ENCODE peak calls at places on chromosomes 12 and 14, in ten cellular contexts. Z is upper lobe of left lung; I is HuH-7.5; W is stimulated activated CD4-positive, alpha-beta T cell treated with anti-CD3 and anti-CD28 coated beads, Interleukin-1b, Interleukin-23, amount 100 ng/mL, for 24 hours; N is stimulated activated CD8-positive, alpha-beta memory T cell treated with anti-CD3 and anti-CD28 coated beads, Interleukin-7, amount 100 ng/mL, for 48 hours; Y is ascending aorta; B is GM10248; X is vagina; F is Daoy; J is H54. A is an unnamed sample.

GRCh38 chr12:57603758-57604453 is 718 bp upstream of the DTX3 start:
- DNase-seq in W (no peak), Z (peak), N (no peak), F (peak), Y (peak), I (no peak), X (no peak), J (no peak), B (no peak), A (peak)

GRCh38 chr12:51591020-51591901 is at the start of gene SCN8A:
- DNase-seq in X (no peak), B (peak), W (no peak), Z (no peak), J (peak), F (peak), I (peak), Y (no peak), N (no peak), A (peak)

GRCh38 chr14:105485720-105486332 is 860 bp upstream of the CRIP1 start:
- DNase-seq in X (no peak), N (no peak), F (peak), I (peak), B (peak), Z (no peak), Y (no peak), J (no peak), W (no peak), A (peak)

GRCh38 chr14:38207830-38208815 is at the start of gene SSTR1:
- DNase-seq in I (peak), B (no peak), W (no peak), Z (no peak), Y (no peak), F (no peak), J (no peak), N (no peak), X (no peak), A (no peak)

GRCh38 chr14:82855912-82856381 is 1322.3 kb upstream of the SEL1L start:
- DNase-seq in F (peak), X (no peak), J (no peak), I (no peak), Y (no peak), N (no peak), Z (no peak), B (no peak), W (no peak), A (no peak)

GRCh38 chr14:32339188-32339587 is 10.1 kb downstream of the AKAP6 start:
- DNase-seq in N (no peak), X (no peak), Y (no peak), Z (no peak), I (no peak), B (no peak), J (no peak), F (no peak), W (no peak), A (no peak)

GRCh38 chr14:103122578-103123127 is 608 bp upstream of the TNFAIP2 start:
- DNase-seq in Y (no peak), I (no peak), X (no peak), W (no peak), N (no peak), J (peak), B (no peak), F (peak), Z (no peak), A (peak)

GRCh38 chr12:57151741-57152407 is 4.5 kb upstream of the LRP1-AS start:
- DNase-seq in F (peak), I (no peak), Z (no peak), Y (no peak), B (no peak), W (no peak), N (no peak), J (peak), X (no peak), A (no peak)

GRCh38 chr12:132321321-132322118 is 7.9 kb downstream of the GALNT9 start:
- DNase-seq in X (no peak), F (no peak), N (no peak), W (no peak), Z (no peak), J (no peak), B (no peak), Y (no peak), I (no peak), A (no peak)

GRCh38 chr14:78933948-78934524 is 763.9 kb downstream of the NRXN3 start:
- DNase-seq in F (no peak), I (peak), Z (no peak), W (no peak), N (no peak), Y (no peak), B (peak), J (no peak), X (no peak), A (no peak)

GRCh38 chr12:111606651-111607232 is 7.6 kb upstream of the ATXN2 start:
- DNase-seq in Y (no peak), B (no peak), F (no peak), I (no peak), Z (no peak), J (no peak), W (no peak), X (no peak), N (no peak), A (no peak)

GRCh38 chr14:72616294-72616693 is 277.6 kb downstream of the DPF3 start:
- DNase-seq in N (no peak), F (no peak), Z (no peak), B (no peak), Y (peak), X (peak), J (no peak), W (no peak), I (no peak), A (peak)

GRCh38 chr14:26597136-26598080 is at the start of gene NOVA1:
- DNase-seq in W (no peak), Z (no peak), F (peak), N (no peak), X (no peak), J (no peak), B (peak), Y (peak), I (peak), A (peak)

GRCh38 chr14:55610717-55611370 is 30.8 kb downstream of the KTN1 start:
- DNase-seq in W (no peak), X (no peak), J (no peak), Z (no peak), I (no peak), B (no peak), N (no peak), Y (no peak), F (no peak), A (no peak)

GRCh38 chr14:95980402-95980801 is 58.8 kb upstream of the C14orf132 start:
- DNase-seq in J (no peak), Z (no peak), W (no peak), F (no peak), B (no peak), N (no peak), Y (no peak), I (no peak), X (no peak), A (no peak)

GRCh38 chr12:90925562-90925961 is 29.4 kb downstream of the CCER1 start:
- DNase-seq in B (no peak), N (no peak), I (no peak), J (no peak), Y (no peak), F (no peak), W (no peak), X (no peak), Z (no peak), A (no peak)

GRCh38 chr14:63100597-63100996 is 55.3 kb upstream of the KCNH5 start:
- DNase-seq in I (no peak), X (no peak), J (no peak), B (no peak), Y (no peak), W (no peak), Z (no peak), N (no peak), F (no peak), A (no peak)

GRCh38 chr12:124700810-124701594 is 133.6 kb upstream of the NCOR2 start:
- DNase-seq in I (no peak), J (no peak), Z (peak), N (no peak), X (no peak), W (no peak), B (no peak), Y (peak), F (no peak), A (no peak)

GRCh38 chr12:49413796-49414195 is 46.5 kb downstream of the SPATS2 start:
- DNase-seq in Z (no peak), J (no peak), W (no peak), F (no peak), X (no peak), N (no peak), B (no peak), I (no peak), Y (no peak), A (no peak)

GRCh38 chr14:51453869-51454268 is 197.8 kb upstream of the FRMD6 start:
- DNase-seq in Z (no peak), W (no peak), B (no peak), N (no peak), J (peak), Y (no peak), F (peak), I (no peak), X (no peak), A (no peak)

GRCh38 chr12:58537278-58537677 is 383.0 kb downstream of the LRIG3 start:
- DNase-seq in I (no peak), B (no peak), F (peak), Z (no peak), J (no peak), W (no peak), X (no peak), Y (no peak), N (no peak), A (no peak)

GRCh38 chr14:105701456-105702274 is 175.3 kb downstream of the TMEM121 start:
- DNase-seq in N (no peak), I (no peak), F (no peak), Z (no peak), J (no peak), Y (no peak), W (no peak), B (no peak), X (no peak), A (no peak)

GRCh38 chr14:67623114-67623513 is 3.4 kb downstream of the ARG2 start:
- DNase-seq in X (no peak), W (no peak), Z (peak), Y (peak), F (peak), I (no peak), N (no peak), J (no peak), B (no peak), A (no peak)

GRCh38 chr12:22856120-22856699 is 231.2 kb downstream of the ETNK1 start:
- DNase-seq in B (no peak), N (no peak), J (peak), F (no peak), Y (no peak), Z (no peak), I (peak), W (no peak), X (no peak), A (no peak)

GRCh38 chr14:24196071-24197061 is 1.1 kb upstream of the TM9SF1 start:
- DNase-seq in N (no peak), X (no peak), I (no peak), Z (no peak), B (peak), Y (no peak), W (no peak), J (no peak), F (peak), A (no peak)

GRCh38 chr12:3084742-3085141 is 7.6 kb downstream of the TSPAN9 start:
- DNase-seq in J (no peak), W (no peak), N (no peak), Z (no peak), B (no peak), Y (no peak), X (no peak), I (no peak), F (no peak), A (peak)

GRCh38 chr14:76947078-76947837 is 81.2 kb downstream of the IRF2BPL start:
- DNase-seq in W (no peak), B (peak), Y (peak), J (peak), X (no peak), F (peak), N (peak), Z (peak), I (peak), A (peak)

GRCh38 chr12:88247241-88247643 is 105.1 kb downstream of the TMTC3 start:
- DNase-seq in F (peak), W (no peak), I (no peak), N (no peak), Y (no peak), Z (no peak), B (no peak), J (no peak), X (no peak), A (no peak)

GRCh38 chr12:105942316-105942715 is 196.4 kb downstream of the NUAK1 start:
- DNase-seq in Z (no peak), W (no peak), J (no peak), Y (no peak), F (no peak), N (no peak), B (no peak), X (no peak), I (no peak), A (no peak)